ENCODE peak calls at places on chromosomes 13 and 19, in seven cellular contexts. One of them, this sample, is unnamed.
A peak's percentile ranks its signal among the peaks of the same experiment; 100 is the strongest.

GRCh38 chr19:2045501-2046045 is 5.5 kb downstream of the MKNK2 start:
- DNase-seq in osteocyte: no peak
- DNase-seq in astrocyte of the spinal cord: no peak
- DNase-seq in uterus: no peak
- DNase-seq in GM13977: no peak
- DNase-seq in cardiac muscle cell: no peak
- DNase-seq in neural progenitor cell: no peak
- DNase-seq in this sample: no peak

GRCh38 chr19:36973021-36973843 is 57.1 kb downstream of the ZNF568 start:
- DNase-seq in astrocyte of the spinal cord: peak; percentile 80
- DNase-seq in uterus: peak; percentile 73
- DNase-seq in GM13977: peak; percentile 59
- DNase-seq in neural progenitor cell: no peak
- DNase-seq in cardiac muscle cell: peak; percentile 76
- DNase-seq in osteocyte: no peak
- DNase-seq in this sample: peak; percentile 82

GRCh38 chr19:277581-278165 is 13.5 kb downstream of the PLPP2 start:
- DNase-seq in GM13977: peak; percentile 6
- DNase-seq in astrocyte of the spinal cord: peak; percentile 50
- DNase-seq in uterus: no peak
- DNase-seq in cardiac muscle cell: peak; percentile 77
- DNase-seq in osteocyte: peak; percentile 54
- DNase-seq in neural progenitor cell: peak; percentile 89
- DNase-seq in this sample: no peak

GRCh38 chr19:45340899-45341453 is 426 bp downstream of the KLC3 start:
- DNase-seq in GM13977: no peak
- DNase-seq in osteocyte: no peak
- DNase-seq in astrocyte of the spinal cord: no peak
- DNase-seq in neural progenitor cell: peak; percentile 18
- DNase-seq in uterus: no peak
- DNase-seq in cardiac muscle cell: no peak
- DNase-seq in this sample: no peak

GRCh38 chr13:44263920-44264610 is 109.6 kb upstream of the SERP2 start:
- DNase-seq in cardiac muscle cell: no peak
- DNase-seq in neural progenitor cell: no peak
- DNase-seq in uterus: peak; percentile 40
- DNase-seq in astrocyte of the spinal cord: no peak
- DNase-seq in osteocyte: no peak
- DNase-seq in GM13977: no peak
- DNase-seq in this sample: no peak

GRCh38 chr13:34070006-34070405 is 252.1 kb downstream of the RFC3 start:
- DNase-seq in neural progenitor cell: no peak
- DNase-seq in osteocyte: no peak
- DNase-seq in uterus: no peak
- DNase-seq in astrocyte of the spinal cord: peak; percentile 19
- DNase-seq in GM13977: no peak
- DNase-seq in cardiac muscle cell: no peak
- DNase-seq in this sample: no peak

GRCh38 chr13:110575322-110576069 is 14.0 kb upstream of the RAB20 start:
- DNase-seq in osteocyte: no peak
- DNase-seq in neural progenitor cell: peak; percentile 18
- DNase-seq in uterus: no peak
- DNase-seq in astrocyte of the spinal cord: no peak
- DNase-seq in GM13977: peak; percentile 74
- DNase-seq in cardiac muscle cell: peak; percentile 11
- DNase-seq in this sample: peak; percentile 52

GRCh38 chr19:45150731-45151725 is 9.8 kb downstream of the NKPD1 start:
- DNase-seq in uterus: no peak
- DNase-seq in GM13977: peak; percentile 20
- DNase-seq in osteocyte: no peak
- DNase-seq in cardiac muscle cell: no peak
- DNase-seq in neural progenitor cell: no peak
- DNase-seq in astrocyte of the spinal cord: no peak
- DNase-seq in this sample: no peak

GRCh38 chr13:51370116-51370515 is 30.6 kb downstream of the SERPINE3 start:
- DNase-seq in astrocyte of the spinal cord: no peak
- DNase-seq in osteocyte: no peak
- DNase-seq in uterus: no peak
- DNase-seq in cardiac muscle cell: no peak
- DNase-seq in neural progenitor cell: no peak
- DNase-seq in GM13977: no peak
- DNase-seq in this sample: no peak

GRCh38 chr19:56110515-56111448 is 10.3 kb downstream of the ZNF787 start:
- DNase-seq in astrocyte of the spinal cord: peak; percentile 40
- DNase-seq in cardiac muscle cell: peak; percentile 66
- DNase-seq in osteocyte: no peak
- DNase-seq in neural progenitor cell: peak; percentile 34
- DNase-seq in GM13977: no peak
- DNase-seq in uterus: no peak
- DNase-seq in this sample: no peak

GRCh38 chr13:99281811-99282263 is 23.7 kb upstream of the GPR18 start:
- DNase-seq in GM13977: peak; percentile 17
- DNase-seq in astrocyte of the spinal cord: no peak
- DNase-seq in cardiac muscle cell: no peak
- DNase-seq in uterus: no peak
- DNase-seq in neural progenitor cell: no peak
- DNase-seq in osteocyte: no peak
- DNase-seq in this sample: peak; percentile 73

GRCh38 chr13:50594276-50594970 is 249.1 kb downstream of the DLEU7 start:
- DNase-seq in GM13977: peak; percentile 70
- DNase-seq in uterus: no peak
- DNase-seq in neural progenitor cell: peak; percentile 57
- DNase-seq in osteocyte: no peak
- DNase-seq in cardiac muscle cell: no peak
- DNase-seq in astrocyte of the spinal cord: peak; percentile 16
- DNase-seq in this sample: peak; percentile 85

GRCh38 chr19:6772028-6772865 is at the start of gene VAV1:
- DNase-seq in cardiac muscle cell: no peak
- DNase-seq in GM13977: peak; percentile 94
- DNase-seq in osteocyte: no peak
- DNase-seq in uterus: no peak
- DNase-seq in astrocyte of the spinal cord: no peak
- DNase-seq in neural progenitor cell: no peak
- DNase-seq in this sample: peak; percentile 93

GRCh38 chr13:110838867-110839538 is 75.9 kb downstream of the ANKRD10 start:
- DNase-seq in osteocyte: no peak
- DNase-seq in uterus: no peak
- DNase-seq in astrocyte of the spinal cord: no peak
- DNase-seq in neural progenitor cell: no peak
- DNase-seq in cardiac muscle cell: no peak
- DNase-seq in GM13977: no peak
- DNase-seq in this sample: no peak

GRCh38 chr19:33758541-33759013 is 38.1 kb upstream of the KCTD15 start:
- DNase-seq in neural progenitor cell: no peak
- DNase-seq in cardiac muscle cell: peak; percentile 26
- DNase-seq in uterus: no peak
- DNase-seq in astrocyte of the spinal cord: no peak
- DNase-seq in osteocyte: no peak
- DNase-seq in GM13977: no peak
- DNase-seq in this sample: no peak

GRCh38 chr13:113582841-113583631 is 1.5 kb upstream of the TFDP1 start:
- DNase-seq in GM13977: no peak
- DNase-seq in astrocyte of the spinal cord: peak; percentile 37
- DNase-seq in osteocyte: peak; percentile 77
- DNase-seq in neural progenitor cell: no peak
- DNase-seq in uterus: no peak
- DNase-seq in cardiac muscle cell: no peak
- DNase-seq in this sample: no peak

GRCh38 chr13:73754727-73755292 is 379.4 kb downstream of the KLF12 start:
- DNase-seq in uterus: no peak
- DNase-seq in cardiac muscle cell: peak; percentile 69
- DNase-seq in astrocyte of the spinal cord: peak; percentile 75
- DNase-seq in osteocyte: no peak
- DNase-seq in neural progenitor cell: peak; percentile 64
- DNase-seq in GM13977: peak; percentile 15
- DNase-seq in this sample: peak; percentile 12

GRCh38 chr13:96993660-96994029 is 631 bp downstream of the OXGR1 start:
- DNase-seq in GM13977: no peak
- DNase-seq in cardiac muscle cell: no peak
- DNase-seq in neural progenitor cell: peak; percentile 35
- DNase-seq in osteocyte: no peak
- DNase-seq in astrocyte of the spinal cord: no peak
- DNase-seq in uterus: no peak
- DNase-seq in this sample: no peak

GRCh38 chr19:5839312-5840017 is at the start of gene FUT6:
- DNase-seq in uterus: no peak
- DNase-seq in cardiac muscle cell: no peak
- DNase-seq in GM13977: no peak
- DNase-seq in neural progenitor cell: no peak
- DNase-seq in osteocyte: no peak
- DNase-seq in astrocyte of the spinal cord: no peak
- DNase-seq in this sample: no peak

GRCh38 chr13:28658539-28658795 is 463 bp upstream of the POMP start:
- DNase-seq in cardiac muscle cell: no peak
- DNase-seq in GM13977: no peak
- DNase-seq in astrocyte of the spinal cord: no peak
- DNase-seq in uterus: no peak
- DNase-seq in neural progenitor cell: no peak
- DNase-seq in osteocyte: no peak
- DNase-seq in this sample: no peak

GRCh38 chr19:29610574-29611271 is 4.6 kb downstream of the POP4 start:
- DNase-seq in uterus: peak; percentile 86
- DNase-seq in GM13977: peak; percentile 91
- DNase-seq in osteocyte: peak; percentile 93
- DNase-seq in cardiac muscle cell: peak; percentile 81
- DNase-seq in neural progenitor cell: peak; percentile 87
- DNase-seq in astrocyte of the spinal cord: peak; percentile 82
- DNase-seq in this sample: peak; percentile 92

GRCh38 chr13:30107126-30107525 is 200.2 kb downstream of the KATNAL1 start:
- DNase-seq in neural progenitor cell: no peak
- DNase-seq in GM13977: no peak
- DNase-seq in uterus: no peak
- DNase-seq in cardiac muscle cell: no peak
- DNase-seq in osteocyte: no peak
- DNase-seq in astrocyte of the spinal cord: no peak
- DNase-seq in this sample: no peak

GRCh38 chr13:59437902-59438301 is 725.8 kb downstream of the DIAPH3 start:
- DNase-seq in neural progenitor cell: no peak
- DNase-seq in uterus: no peak
- DNase-seq in osteocyte: no peak
- DNase-seq in cardiac muscle cell: peak; percentile 41
- DNase-seq in GM13977: no peak
- DNase-seq in astrocyte of the spinal cord: no peak
- DNase-seq in this sample: no peak

GRCh38 chr19:49441210-49441959 is at the start of gene SLC17A7:
- DNase-seq in GM13977: peak; percentile 89
- DNase-seq in astrocyte of the spinal cord: no peak
- DNase-seq in neural progenitor cell: peak; percentile 86
- DNase-seq in cardiac muscle cell: peak; percentile 68
- DNase-seq in uterus: peak; percentile 72
- DNase-seq in osteocyte: no peak
- DNase-seq in this sample: peak; percentile 70

GRCh38 chr19:16342002-16342715 is 17.5 kb downstream of the KLF2 start:
- DNase-seq in uterus: no peak
- DNase-seq in cardiac muscle cell: no peak
- DNase-seq in GM13977: peak; percentile 75
- DNase-seq in osteocyte: no peak
- DNase-seq in astrocyte of the spinal cord: peak; percentile 39
- DNase-seq in neural progenitor cell: no peak
- DNase-seq in this sample: peak; percentile 91

GRCh38 chr19:58325623-58326022 is 1.2 kb upstream of the ZSCAN22 start:
- DNase-seq in uterus: no peak
- DNase-seq in neural progenitor cell: no peak
- DNase-seq in cardiac muscle cell: no peak
- DNase-seq in astrocyte of the spinal cord: no peak
- DNase-seq in osteocyte: no peak
- DNase-seq in GM13977: no peak
- DNase-seq in this sample: peak; percentile 30

GRCh38 chr13:57633141-57633949 is 1.8 kb downstream of the PCDH17 start:
- DNase-seq in osteocyte: no peak
- DNase-seq in neural progenitor cell: peak; percentile 75
- DNase-seq in astrocyte of the spinal cord: no peak
- DNase-seq in GM13977: no peak
- DNase-seq in uterus: peak; percentile 30
- DNase-seq in cardiac muscle cell: peak; percentile 52
- DNase-seq in this sample: peak; percentile 1
- TF ChIP-seq CTCF in osteocyte: peak; percentile 21
- TF ChIP-seq CTCF in neural progenitor cell: peak; percentile 87
- TF ChIP-seq CTCF in astrocyte of the spinal cord: peak; percentile 53
- TF ChIP-seq CTCF in GM13977: no peak
- TF ChIP-seq CTCF in uterus: peak; percentile 30
- TF ChIP-seq CTCF in cardiac muscle cell: peak; percentile 29
- TF ChIP-seq CTCF in this sample: no peak

GRCh38 chr13:37960427-37960826 is 90.9 kb upstream of the TRPC4 start:
- DNase-seq in astrocyte of the spinal cord: peak; percentile 7
- DNase-seq in cardiac muscle cell: no peak
- DNase-seq in GM13977: no peak
- DNase-seq in neural progenitor cell: no peak
- DNase-seq in osteocyte: no peak
- DNase-seq in uterus: no peak
- DNase-seq in this sample: no peak
- TF ChIP-seq CTCF in astrocyte of the spinal cord: peak; percentile 36
- TF ChIP-seq CTCF in cardiac muscle cell: peak; percentile 31
- TF ChIP-seq CTCF in GM13977: no peak
- TF ChIP-seq CTCF in neural progenitor cell: peak; percentile 42
- TF ChIP-seq CTCF in osteocyte: peak; percentile 33
- TF ChIP-seq CTCF in uterus: no peak
- TF ChIP-seq CTCF in this sample: no peak

GRCh38 chr13:48233886-48234488 is 981 bp downstream of the ITM2B start:
- DNase-seq in uterus: no peak
- DNase-seq in GM13977: no peak
- DNase-seq in astrocyte of the spinal cord: peak; percentile 74
- DNase-seq in osteocyte: no peak
- DNase-seq in neural progenitor cell: peak; percentile 26
- DNase-seq in cardiac muscle cell: no peak
- DNase-seq in this sample: no peak

GRCh38 chr13:48231948-48232347 is 1.1 kb upstream of the ITM2B start:
- DNase-seq in astrocyte of the spinal cord: no peak
- DNase-seq in neural progenitor cell: no peak
- DNase-seq in uterus: no peak
- DNase-seq in osteocyte: no peak
- DNase-seq in cardiac muscle cell: no peak
- DNase-seq in GM13977: no peak
- DNase-seq in this sample: no peak

GRCh38 chr13:48234652-48235099 is 1.7 kb downstream of the ITM2B start:
- DNase-seq in uterus: no peak
- DNase-seq in cardiac muscle cell: no peak
- DNase-seq in neural progenitor cell: no peak
- DNase-seq in astrocyte of the spinal cord: peak; percentile 45
- DNase-seq in osteocyte: no peak
- DNase-seq in GM13977: no peak
- DNase-seq in this sample: no peak

GRCh38 chr13:48232420-48233096 is 448 bp upstream of the ITM2B start:
- DNase-seq in neural progenitor cell: peak; percentile 18
- DNase-seq in uterus: peak; percentile 51
- DNase-seq in osteocyte: no peak
- DNase-seq in astrocyte of the spinal cord: peak; percentile 15
- DNase-seq in GM13977: no peak
- DNase-seq in cardiac muscle cell: no peak
- DNase-seq in this sample: peak; percentile 30

GRCh38 chr13:48233097-48233885 is at the start of gene ITM2B:
- DNase-seq in GM13977: peak; percentile 68
- DNase-seq in uterus: peak; percentile 77
- DNase-seq in osteocyte: peak; percentile 89
- DNase-seq in astrocyte of the spinal cord: peak; percentile 68
- DNase-seq in neural progenitor cell: peak; percentile 91
- DNase-seq in cardiac muscle cell: peak; percentile 85
- DNase-seq in this sample: peak; percentile 60
- TF ChIP-seq CTCF in GM13977: peak; percentile 56
- TF ChIP-seq CTCF in uterus: no peak
- TF ChIP-seq CTCF in osteocyte: peak; percentile 57
- TF ChIP-seq CTCF in astrocyte of the spinal cord: peak; percentile 32
- TF ChIP-seq CTCF in neural progenitor cell: peak; percentile 49
- TF ChIP-seq CTCF in cardiac muscle cell: peak; percentile 41
- TF ChIP-seq CTCF in this sample: peak; percentile 61

GRCh38 chr19:38228491-38229439 is 4.7 kb upstream of the DPF1 start:
- DNase-seq in astrocyte of the spinal cord: no peak
- DNase-seq in uterus: no peak
- DNase-seq in neural progenitor cell: peak; percentile 87
- DNase-seq in GM13977: no peak
- DNase-seq in cardiac muscle cell: peak; percentile 71
- DNase-seq in osteocyte: no peak
- DNase-seq in this sample: no peak
- TF ChIP-seq CTCF in astrocyte of the spinal cord: no peak
- TF ChIP-seq CTCF in uterus: no peak
- TF ChIP-seq CTCF in neural progenitor cell: no peak
- TF ChIP-seq CTCF in GM13977: no peak
- TF ChIP-seq CTCF in cardiac muscle cell: no peak
- TF ChIP-seq CTCF in osteocyte: no peak
- TF ChIP-seq CTCF in this sample: no peak